ENCODE peak calls at places on chromosomes 13 and 19, in seven cellular contexts. N is activated T-cell treated with anti-CD3 and anti-CD28 coated beads for 1 hour, A is non-pigmented ciliary epithelial cell, W is COR-L47, S is tibial nerve, J is kidney tubule cell, E is ACHN. Z is an unnamed sample.

GRCh38 chr19:39413269-39413902 is 917 bp downstream of the PLEKHG2 start:
- DNase-seq in N (no peak), A (no peak), W (peak; percentile 58), S (no peak), J (no peak), E (no peak), Z (no peak)

GRCh38 chr13:74273591-74273990 is 139.4 kb upstream of the KLF12 start:
- DNase-seq in N (no peak), A (no peak), W (no peak), S (no peak), J (no peak), E (no peak), Z (no peak)

GRCh38 chr13:79566118-79566517 is 85.2 kb downstream of the NDFIP2 start:
- DNase-seq in N (no peak), A (no peak), W (no peak), S (no peak), J (no peak), E (no peak), Z (no peak)

GRCh38 chr13:49347650-49348385 is 96.0 kb downstream of the CAB39L start:
- DNase-seq in N (no peak), A (no peak), W (no peak), S (no peak), J (no peak), E (no peak), Z (no peak)

GRCh38 chr13:33450956-33451709 is 165.6 kb upstream of the STARD13 start:
- DNase-seq in N (no peak), A (no peak), W (no peak), S (no peak), J (no peak), E (no peak), Z (no peak)

GRCh38 chr19:15532779-15533521 is 24.6 kb downstream of the CYP4F22 start:
- DNase-seq in N (no peak), A (no peak), W (no peak), S (no peak), J (no peak), E (no peak), Z (no peak)

GRCh38 chr19:13060233-13060963 is 42.3 kb downstream of the LYL1 start:
- DNase-seq in N (no peak), A (no peak), W (no peak), S (no peak), J (no peak), E (peak; percentile 70), Z (peak; percentile 20)

GRCh38 chr13:85619321-85619720 is 179.9 kb downstream of the SLITRK6 start:
- DNase-seq in N (no peak), A (no peak), W (no peak), S (no peak), J (no peak), E (no peak), Z (no peak)